ENCODE peak calls at places on chromosomes 3 and 15, in seven cellular contexts. F is ecto neural progenitor cell, D is KBM-7, H is T-helper 9 cell, S is mucosa of descending colon, V is gastrocnemius medialis, K is RPMI7951. T is an unnamed sample.

GRCh38 chr3:45950686-45951600 is 7.7 kb downstream of the CXCR6 start:
- DNase-seq in V (no peak), K (no peak), H (peak; percentile 23), D (no peak), S (peak; percentile 29), F (no peak), T (no peak)

GRCh38 chr3:63800097-63800496 is 19.0 kb upstream of the C3orf49 start:
- DNase-seq in F (no peak), K (peak; percentile 64), S (no peak), D (no peak), V (no peak), H (no peak), T (no peak)

GRCh38 chr15:62658498-62658897 is 384.0 kb upstream of the TPM1 start:
- DNase-seq in S (no peak), H (no peak), D (no peak), V (no peak), F (no peak), K (peak; percentile 46), T (peak; percentile 15)

GRCh38 chr3:119990888-119991287 is 103.4 kb downstream of the GSK3B start:
- DNase-seq in V (no peak), F (no peak), K (peak; percentile 13), D (no peak), S (no peak), H (no peak), T (peak; percentile 54)

GRCh38 chr3:46998121-46998851 is 18.8 kb downstream of the NBEAL2 start:
- DNase-seq in D (peak; percentile 73), S (peak; percentile 91), H (peak; percentile 66), V (peak; percentile 38), F (peak; percentile 85), K (peak; percentile 19), T (peak; percentile 53)

GRCh38 chr3:99808163-99808794 is 9.4 kb upstream of the CMSS1 start:
- DNase-seq in K (peak; percentile 75), H (no peak), F (peak; percentile 58), D (peak; percentile 69), V (no peak), S (peak; percentile 59), T (peak; percentile 80)

GRCh38 chr3:160150525-160150924 is 74.7 kb upstream of the C3orf80 start:
- DNase-seq in K (peak; percentile 71), S (no peak), F (no peak), D (no peak), V (no peak), H (no peak), T (peak; percentile 90)

GRCh38 chr15:75067123-75067854 is 43.9 kb downstream of the PPCDC start:
- DNase-seq in K (peak; percentile 95), H (no peak), V (no peak), F (no peak), D (peak; percentile 71), S (no peak), T (peak; percentile 53)

GRCh38 chr15:64930778-64931240 is 19.1 kb downstream of the ANKDD1A start:
- DNase-seq in K (peak; percentile 79), S (no peak), H (no peak), F (no peak), V (no peak), D (no peak), T (peak; percentile 17)

GRCh38 chr3:195805181-195805580 is 6.5 kb downstream of the MUC4 start:
- DNase-seq in D (no peak), S (no peak), F (no peak), V (no peak), K (no peak), H (no peak), T (no peak)

GRCh38 chr3:70608434-70608833 is 296.0 kb upstream of the MDFIC2 start:
- DNase-seq in V (no peak), F (no peak), K (no peak), D (no peak), H (no peak), S (peak; percentile 26), T (no peak)